ENCODE peak calls at places on chromosomes 3 and 15, in four cellular contexts. H is HCT116, P is H1, R is HepG2. U is an unnamed sample. For H4K20me1, the result is how much of the 10 kb centered on the place peaks cover.

GRCh38 chr3:32973982-32974381 is 22.5 kb downstream of the CCR4 start:
- DNase-seq in H (no peak), P (no peak), R (no peak), U (no peak)

GRCh38 chr3:128133273-128133883 is 9.8 kb upstream of the RUVBL1 start:
- DNase-seq in P (peak), R (peak), H (peak), U (no peak)

GRCh38 chr15:64934023-64934422 is 22.3 kb downstream of the ANKDD1A start:
- DNase-seq in H (no peak), R (no peak), P (peak), U (no peak)

GRCh38 chr15:29656636-29657475 is 165.4 kb downstream of the TJP1 start:
- DNase-seq in H (peak), P (peak), R (no peak), U (no peak)

GRCh38 chr3:31709005-31709404 is 176.3 kb downstream of the STT3B start:
- DNase-seq in P (no peak), H (no peak), R (no peak), U (no peak)

GRCh38 chr3:194930439-194931204 is 244.9 kb downstream of the FAM43A start:
- DNase-seq in H (no peak), R (peak), P (peak), U (no peak)

GRCh38 chr3:131728898-131729297 is 226.1 kb upstream of the MRPL3 start:
- DNase-seq in P (no peak), H (no peak), R (no peak), U (no peak)

GRCh38 chr3:127646501-127647046 is 17.6 kb downstream of the PODXL2 start:
- DNase-seq in P (no peak), H (no peak), R (no peak), U (no peak)

GRCh38 chr3:55562672-55563071 is 75.6 kb upstream of the WNT5A start:
- DNase-seq in H (no peak), R (no peak), P (no peak), U (no peak)

GRCh38 chr15:74869726-74870407 is 3.3 kb downstream of the SCAMP2 start:
- DNase-seq in R (no peak), H (no peak), P (no peak), U (peak)
- TF ChIP-seq ZNF274 in R (no peak), H (no peak), P (no peak), U (no peak)

GRCh38 chr3:9422712-9423424 is 25.5 kb downstream of the SETD5 start:
- DNase-seq in R (peak), H (peak), P (no peak), U (no peak)
- TF ChIP-seq SRF in R (no peak), H (peak), P (no peak), U (no peak)

DNA sequence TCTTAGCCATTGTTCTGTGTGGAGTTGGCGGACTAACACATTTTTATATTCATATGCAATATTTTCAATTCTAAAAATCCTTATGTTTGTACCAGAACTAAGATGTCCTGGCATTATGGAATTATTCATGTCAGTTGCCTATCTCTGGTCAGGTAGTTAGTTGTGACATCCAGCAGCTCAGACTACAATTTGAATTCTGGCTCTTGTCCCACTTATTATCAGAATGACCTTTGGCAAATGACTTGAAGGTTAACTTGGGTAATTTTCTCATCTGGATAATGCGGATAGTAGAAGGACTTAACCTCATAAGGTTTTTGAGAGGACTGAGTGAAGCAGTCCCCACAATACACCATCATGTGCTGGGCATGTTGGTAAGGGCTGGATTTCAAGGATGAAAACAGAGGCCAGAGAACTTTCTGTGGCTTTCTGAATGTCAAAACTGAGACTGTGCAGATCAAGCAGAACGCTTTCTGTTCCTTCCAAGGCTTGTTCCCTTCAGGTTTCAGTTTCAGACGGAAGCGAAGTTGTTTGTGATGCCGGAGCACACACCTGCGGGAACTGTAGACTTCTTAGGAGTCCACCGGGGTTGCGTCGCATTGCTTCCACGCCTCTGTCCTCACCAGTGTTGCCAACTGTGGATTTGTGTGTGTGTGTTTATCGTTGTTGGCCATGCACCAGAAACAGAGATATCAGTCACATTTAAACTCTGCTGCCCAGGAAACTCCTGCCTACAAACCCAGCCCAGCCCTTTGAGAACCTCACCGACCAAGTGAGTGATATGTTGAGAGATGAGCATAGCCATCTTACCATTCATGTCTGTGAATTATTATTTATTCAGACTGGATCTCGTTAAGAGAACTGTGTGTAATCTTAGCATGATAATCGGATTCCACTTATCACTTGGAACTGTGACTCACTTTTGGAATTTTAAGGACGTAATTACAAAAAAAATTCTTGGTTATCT is 76.0 kb downstream of the PTPRG start:
- DNase-seq in H (no peak), R (no peak), P (peak), U (peak)
- H4K20me1 ChIP-seq in H (under half), R (under half), P (under half), U (under half)

GRCh38 chr3:188389711-188390346 is 235.9 kb downstream of the LPP start:
- DNase-seq in R (no peak), H (no peak), P (no peak), U (no peak)
- TF ChIP-seq ZNF274 in R (no peak), H (no peak), P (no peak), U (no peak)

U was measured in GM12878.